ENCODE peak calls at places on chromosome 3, in four cellular contexts. Z is SK-MEL-5, F is nephron progenitor cell, K is A673. C is an unnamed sample.

GRCh38 chr3:46024131-46024530 is 3.2 kb downstream of the XCR1 start:
- DNase-seq in Z (no peak), F (no peak), K (no peak), C (no peak)

GRCh38 chr3:193894121-193894863 is 241.7 kb upstream of the HES1 start:
- DNase-seq in Z (no peak), F (no peak), K (peak; percentile 92), C (no peak)

GRCh38 chr3:57112206-57112605 is 51.7 kb downstream of the SPATA12 start:
- DNase-seq in Z (peak; percentile 47), F (peak; percentile 22), K (peak; percentile 8), C (no peak)

GRCh38 chr3:175346573-175347356 is 487.6 kb downstream of the NAALADL2 start:
- DNase-seq in Z (peak; percentile 15), F (no peak), K (peak; percentile 70), C (no peak)

GRCh38 chr3:18111702-18112311 is 313.3 kb downstream of the SATB1 start:
- DNase-seq in Z (peak; percentile 70), F (peak; percentile 43), K (no peak), C (no peak)

GRCh38 chr3:146543461-146544012 is 870 bp downstream of the PLSCR1 start:
- DNase-seq in Z (peak; percentile 26), F (no peak), K (peak; percentile 21), C (no peak)

GRCh38 chr3:181610083-181610972 is 101.4 kb upstream of the SOX2 start:
- DNase-seq in Z (no peak), F (no peak), K (no peak), C (no peak)

GRCh38 chr3:192395506-192395905 is 331.8 kb downstream of the FGF12 start:
- DNase-seq in Z (no peak), F (no peak), K (no peak), C (no peak)

GRCh38 chr3:192916455-192917257 is 1.0 kb downstream of the MB21D2 start:
- DNase-seq in Z (peak; percentile 51), F (peak; percentile 65), K (peak; percentile 91), C (peak; percentile 16)